ENCODE peak calls at places on chromosomes 7 and 10, in nine cellular contexts. P, Z, G, V, J, C, N, E and A are unnamed samples.
A peak's percentile ranks its signal among the peaks of the same experiment; 100 is the strongest.

GRCh38 chr10:91909178-91909677 is at the start of gene FGFBP3:
- DNase-seq in V (no peak), C (peak; percentile 60), P (peak; percentile 32), G (no peak), E (no peak), J (no peak), N (peak; percentile 22), Z (no peak), A (no peak)

GRCh38 chr7:5636914-5637313 is 144.5 kb downstream of the RNF216 start:
- DNase-seq in J (no peak), G (peak; percentile 88), E (peak; percentile 51), P (no peak), V (no peak), N (peak; percentile 92), Z (peak; percentile 72), C (no peak), A (no peak)

GRCh38 chr7:46508541-46508940 is 587.5 kb upstream of the IGFBP3 start:
- DNase-seq in E (no peak), C (no peak), J (no peak), G (no peak), N (no peak), P (no peak), Z (no peak), V (no peak), A (no peak)

GRCh38 chr10:76558996-76559888 is 1078.4 kb downstream of the KCNMA1 start:
- DNase-seq in J (no peak), N (peak; percentile 23), C (no peak), Z (no peak), G (peak; percentile 77), V (no peak), P (no peak), E (no peak), A (no peak)

GRCh38 chr7:79570904-79571303 is 117.4 kb upstream of the MAGI2 start:
- DNase-seq in P (no peak), C (no peak), V (no peak), G (no peak), Z (no peak), E (no peak), N (no peak), J (no peak), A (no peak)

GRCh38 chr10:17504547-17505245 is 50.3 kb upstream of the ST8SIA6 start:
- DNase-seq in C (no peak), J (no peak), N (peak; percentile 57), E (no peak), G (peak; percentile 52), Z (no peak), P (no peak), V (no peak), A (no peak)

GRCh38 chr7:131057015-131057518 is 270.6 kb upstream of the MKLN1 start:
- DNase-seq in P (no peak), Z (no peak), E (no peak), N (peak; percentile 54), J (no peak), C (no peak), V (no peak), G (peak; percentile 64), A (peak; percentile 80)

GRCh38 chr10:5775705-5776104 is 37.5 kb downstream of the GDI2 start:
- DNase-seq in G (no peak), V (no peak), C (no peak), J (no peak), Z (no peak), P (no peak), N (no peak), E (no peak), A (no peak)

GRCh38 chr7:81430150-81430549 is 339.7 kb downstream of the HGF start:
- DNase-seq in Z (no peak), J (no peak), V (no peak), C (no peak), N (no peak), G (no peak), E (no peak), P (peak; percentile 49), A (no peak)